ENCODE peak calls at places on chromosomes 5 and 9, in five cellular contexts. S, L, I, C and O are unnamed samples. For H3K4me1, the result is how much of the 10 kb centered on the place peaks cover.

GRCh38 chr5:32159328-32160072 is 14.6 kb downstream of the GOLPH3 start:
- DNase-seq in L (no peak), S (no peak), C (no peak), I (no peak), O (no peak)

GRCh38 chr9:89536618-89537017 is 38.7 kb upstream of the SEMA4D start:
- DNase-seq in C (no peak), L (no peak), S (no peak), I (no peak), O (no peak)

GRCh38 chr9:83299556-83299955 is 236.6 kb upstream of the RASEF start:
- DNase-seq in I (no peak), L (no peak), C (no peak), S (no peak), O (no peak)

GRCh38 chr5:136087961-136088871 is 44.4 kb upstream of the SMAD5 start:
- DNase-seq in S (no peak), C (no peak), L (peak), I (peak), O (no peak)

GRCh38 chr5:57366744-57367143 is 115.9 kb downstream of the ACTBL2 start:
- DNase-seq in S (no peak), I (no peak), C (peak), L (no peak), O (no peak)

GRCh38 chr9:99778308-99778707 is 43.4 kb upstream of the NR4A3 start:
- DNase-seq in I (no peak), S (no peak), C (no peak), L (no peak), O (peak)

GRCh38 chr9:133930046-133931015 is 61.8 kb downstream of the VAV2 start:
- DNase-seq in L (no peak), S (no peak), C (no peak), I (no peak), O (no peak)

GRCh38 chr9:81083821-81084512 is 605.4 kb downstream of the TLE1 start:
- DNase-seq in I (no peak), S (peak), C (no peak), L (no peak), O (no peak)

GRCh38 chr9:71740199-71740598 is 28.1 kb downstream of the CEMIP2 start:
- DNase-seq in L (no peak), I (no peak), S (no peak), C (no peak), O (no peak)

GRCh38 chr5:111810087-111810486 is 53.1 kb upstream of the NREP start:
- DNase-seq in S (no peak), L (no peak), I (peak), C (no peak), O (no peak)

GRCh38 chr5:55668356-55668755 is 43.8 kb downstream of the SLC38A9 start:
- DNase-seq in C (no peak), S (no peak), I (no peak), L (no peak), O (peak)

GRCh38 chr9:22446950-22447606 is 454 bp downstream of the DMRTA1 start:
- DNase-seq in I (peak), L (no peak), C (no peak), S (peak), O (peak)

GRCh38 chr9:13213337-13213736 is 66.2 kb downstream of the MPDZ start:
- DNase-seq in L (no peak), I (no peak), S (peak), C (peak), O (peak)

GRCh38 chr5:163379298-163380155 is 57.9 kb upstream of the CCNG1 start:
- DNase-seq in L (no peak), S (no peak), I (no peak), C (peak), O (peak)

GRCh38 chr5:158389786-158390185 is 530.8 kb upstream of the CLINT1 start:
- DNase-seq in L (no peak), C (no peak), S (no peak), I (no peak), O (no peak)

GRCh38 chr5:134019636-134020035 is 14.9 kb upstream of the VDAC1 start:
- DNase-seq in C (no peak), S (no peak), L (no peak), I (peak), O (no peak)

GRCh38 chr5:82509726-82510125 is 231.6 kb upstream of the RPS23 start:
- DNase-seq in L (no peak), S (no peak), I (no peak), C (no peak), O (no peak)

GRCh38 chr5:154095819-154096380 is 57.1 kb downstream of the MFAP3 start:
- DNase-seq in L (no peak), S (no peak), C (no peak), I (no peak), O (peak)

GRCh38 chr5:7787770-7788169 is 63.2 kb downstream of the CFAP90 start:
- DNase-seq in C (no peak), S (no peak), L (no peak), I (no peak), O (no peak)

GRCh38 chr9:134390947-134391318 is 64.7 kb downstream of the RXRA start:
- DNase-seq in L (no peak), S (no peak), I (no peak), C (no peak), O (no peak)

GRCh38 chr5:872301-872700 is 20.3 kb downstream of the BRD9 start:
- DNase-seq in I (no peak), S (no peak), C (no peak), L (no peak), O (no peak)

GRCh38 chr9:89669361-89669842 is 64.6 kb downstream of the GADD45G start:
- DNase-seq in L (no peak), I (peak), C (peak), S (no peak), O (no peak)

GRCh38 chr5:129199308-129199707 is 104.8 kb downstream of the ISOC1 start:
- DNase-seq in C (no peak), I (no peak), S (no peak), L (no peak), O (no peak)

GRCh38 chr9:111003182-111003581 is 35.1 kb downstream of the LPAR1 start:
- DNase-seq in S (no peak), L (no peak), C (no peak), I (no peak), O (peak)

GRCh38 chr5:337565-338130 is 16.1 kb downstream of the AHRR start:
- DNase-seq in I (no peak), C (peak), S (no peak), L (no peak), O (no peak)

GRCh38 chr9:34491596-34491995 is 31.2 kb downstream of the ENHO start:
- DNase-seq in I (no peak), L (no peak), S (no peak), C (no peak), O (no peak)

GRCh38 chr9:34490760-34491159 is 32.0 kb downstream of the ENHO start:
- DNase-seq in C (no peak), I (no peak), L (no peak), S (no peak), O (no peak)

GRCh38 chr9:34492051-34492450 is 30.7 kb downstream of the ENHO start:
- DNase-seq in S (no peak), C (no peak), I (no peak), L (no peak), O (no peak)

GRCh38 chr9:34496149-34496712 is 26.6 kb downstream of the ENHO start:
- DNase-seq in C (no peak), L (no peak), S (no peak), I (no peak), O (peak)

DNA sequence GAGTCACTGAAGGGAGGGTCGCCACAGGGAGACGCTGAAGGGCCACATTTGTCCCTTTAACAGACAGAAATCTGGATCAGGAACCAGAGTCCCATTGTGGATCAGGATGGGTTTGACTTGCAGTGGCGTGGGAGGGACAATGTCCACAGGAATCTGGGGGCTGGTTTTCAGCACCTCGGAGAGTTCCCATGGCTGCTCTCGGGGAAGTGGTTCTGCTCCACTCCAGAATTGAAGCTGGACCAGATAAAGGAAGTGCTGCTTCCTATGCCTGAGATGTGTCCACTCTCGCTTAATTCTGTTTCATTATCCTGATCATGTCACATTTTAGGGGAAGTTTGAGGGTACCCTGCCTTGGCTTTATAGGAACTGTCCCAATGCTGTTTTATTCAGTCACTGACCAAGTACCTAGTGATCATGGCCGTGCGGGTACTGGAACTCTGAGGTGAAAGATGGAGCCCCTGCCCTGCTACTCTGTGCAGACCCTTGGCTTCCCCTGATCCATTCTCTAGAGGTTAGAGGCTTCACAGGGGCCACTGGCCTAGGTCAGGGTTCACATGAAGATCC is 28.7 kb downstream of the ENHO start:
- DNase-seq in C (no peak), L (no peak), S (peak), I (peak), O (peak)
- TF ChIP-seq CTCF in C (no peak), L (no peak), S (no peak), I (no peak), O (no peak)

GRCh38 chr5:34501840-34502239 is 154.3 kb upstream of the RAI14 start:
- DNase-seq in L (no peak), I (no peak), C (no peak), S (no peak), O (no peak)
- H3K4me1 ChIP-seq in L (under half), I (half or more), C (under half), S (under half), O (under half)

GRCh38 chr9:116160676-116161571 is 7.3 kb downstream of the PAPPA start:
- DNase-seq in C (peak), L (no peak), I (no peak), S (no peak), O (no peak)

GRCh38 chr9:116165912-116166311 is 12.3 kb downstream of the PAPPA start:
- DNase-seq in C (no peak), L (no peak), I (no peak), S (no peak), O (no peak)

GRCh38 chr9:116162241-116162781 is 8.7 kb downstream of the PAPPA start:
- DNase-seq in C (peak), S (no peak), L (no peak), I (no peak), O (no peak)

GRCh38 chr9:116166713-116167112 is 13.1 kb downstream of the PAPPA start:
- DNase-seq in S (no peak), C (no peak), I (no peak), L (no peak), O (peak)

GRCh38 chr9:116163293-116164055 is 9.9 kb downstream of the PAPPA start:
- DNase-seq in C (peak), I (no peak), L (no peak), S (peak), O (peak)
- TF ChIP-seq CTCF in C (peak), I (peak), L (peak), S (peak), O (peak)

DNA sequence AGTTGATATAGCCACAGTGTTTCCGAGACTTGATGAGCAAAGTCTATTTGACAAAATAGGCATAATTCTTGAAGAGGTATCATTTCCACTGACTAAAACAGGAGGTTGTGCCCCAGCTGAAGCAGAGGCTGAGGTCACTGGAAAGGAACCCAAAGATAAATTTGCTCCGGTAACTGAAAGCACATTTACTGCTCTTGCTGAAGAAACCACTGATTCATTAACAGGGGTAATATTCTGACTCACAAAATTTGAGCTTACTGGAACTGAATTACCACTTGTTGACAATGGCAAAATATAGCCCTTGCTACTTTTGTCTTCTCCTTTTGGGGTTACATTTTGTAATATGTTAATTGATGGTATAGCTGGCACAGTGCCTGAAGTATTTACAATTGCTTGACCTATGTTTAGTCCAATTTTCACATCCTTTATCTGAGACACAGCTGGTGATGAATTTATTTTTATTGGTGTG is 30.2 kb downstream of the MLANA start:
- DNase-seq in C (no peak), S (no peak), L (no peak), I (no peak), O (no peak)
- H3K4me1 ChIP-seq in C (under half), S (under half), L (under half), I (under half), O (under half)

GRCh38 chr5:65805082-65805481 is 83.1 kb downstream of the NLN start:
- DNase-seq in C (no peak), S (no peak), L (no peak), I (no peak), O (no peak)

GRCh38 chr5:65809817-65810531 is 88.0 kb downstream of the NLN start:
- DNase-seq in S (no peak), I (peak), C (no peak), L (peak), O (no peak)

GRCh38 chr5:65808818-65809217 is 86.8 kb downstream of the NLN start:
- DNase-seq in C (no peak), S (no peak), I (no peak), L (no peak), O (no peak)

GRCh38 chr5:65811004-65811403 is 89.0 kb downstream of the NLN start:
- DNase-seq in L (no peak), I (no peak), S (no peak), C (no peak), O (no peak)

GRCh38 chr5:65808261-65808741 is 86.3 kb downstream of the NLN start:
- DNase-seq in I (no peak), L (no peak), C (no peak), S (no peak), O (no peak)
- TF ChIP-seq CTCF in I (no peak), L (no peak), C (no peak), S (no peak), O (no peak)

DNA sequence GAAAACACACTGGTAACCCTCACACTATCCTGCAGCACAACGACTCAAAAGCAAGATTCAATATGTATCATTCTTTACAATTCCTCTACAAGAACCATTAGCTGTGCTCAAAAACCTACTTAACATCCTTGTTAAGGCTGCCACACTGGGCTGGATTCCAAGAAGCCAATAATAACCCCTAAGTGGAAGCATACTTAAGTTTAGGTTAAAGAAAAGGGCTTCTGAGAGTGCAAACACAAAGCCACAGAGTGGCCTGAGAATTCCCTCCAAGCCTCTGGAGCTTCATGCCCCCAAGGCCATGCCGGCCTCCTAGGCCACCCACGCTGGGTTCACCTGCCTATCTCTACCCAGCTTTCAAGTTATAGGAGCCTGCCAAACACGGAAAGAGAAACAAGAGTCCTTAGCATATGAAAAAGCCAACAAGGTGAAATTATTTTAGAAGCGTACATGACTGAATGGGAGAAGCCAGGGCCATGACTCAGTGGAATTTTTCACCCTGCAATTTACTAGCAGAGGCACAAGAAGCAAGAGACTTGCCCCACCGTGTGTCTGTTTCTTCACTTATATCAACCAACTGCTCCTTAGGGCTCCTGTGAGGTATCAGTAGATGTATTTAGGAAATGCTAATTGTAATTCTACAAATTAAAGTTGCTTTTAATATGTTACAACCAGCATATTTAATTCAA is 293.0 kb downstream of the SPOCK1 start:
- DNase-seq in I (peak), S (no peak), C (no peak), L (no peak), O (peak)
- H3K4me1 ChIP-seq in I (under half), S (under half), C (under half), L (under half), O (under half)

GRCh38 chr5:146051678-146052077 is 53.7 kb downstream of the PLAC8L1 start:
- DNase-seq in C (no peak), S (no peak), I (no peak), L (no peak), O (no peak)

GRCh38 chr5:146049704-146050026 is 55.7 kb downstream of the PLAC8L1 start:
- DNase-seq in C (no peak), S (no peak), I (no peak), L (no peak), O (no peak)

GRCh38 chr5:146055432-146055831 is 49.9 kb downstream of the PLAC8L1 start:
- DNase-seq in I (no peak), S (no peak), L (no peak), C (no peak), O (no peak)

GRCh38 chr5:146050061-146050460 is 55.3 kb downstream of the PLAC8L1 start:
- DNase-seq in S (no peak), C (no peak), I (no peak), L (no peak), O (no peak)

DNA sequence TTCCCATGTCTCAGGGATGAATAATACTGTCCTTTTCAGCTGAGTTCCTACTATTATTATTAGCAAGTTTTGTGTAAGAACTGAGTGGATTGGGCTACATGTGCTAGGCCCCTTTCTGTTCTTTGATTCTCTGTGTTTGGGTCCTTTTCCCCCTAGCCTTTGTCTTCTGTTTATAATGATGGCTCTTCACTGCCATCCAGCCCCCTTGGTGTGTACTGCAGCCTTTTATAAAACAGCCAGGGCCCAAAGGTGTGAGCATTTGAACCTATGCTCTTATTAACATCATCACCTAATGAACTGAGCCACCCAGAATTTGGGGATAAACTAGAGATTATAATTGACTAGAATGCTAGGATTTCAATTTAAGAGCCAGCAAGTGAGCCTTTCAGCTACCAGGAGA is 52.6 kb downstream of the PLAC8L1 start:
- DNase-seq in S (no peak), L (no peak), I (no peak), C (peak), O (peak)
- TF ChIP-seq CTCF in S (peak), L (no peak), I (no peak), C (peak), O (peak)

GRCh38 chr9:120885459-120885858 is 8.5 kb upstream of the PHF19 start:
- DNase-seq in S (no peak), I (no peak), C (no peak), L (no peak), O (no peak)
- H3K4me1 ChIP-seq in S (under half), I (under half), C (under half), L (under half), O (under half)